ENCODE peak calls at places on chromosomes 16 and 17, in six cellular contexts. P, F, L, S, H and A are unnamed samples.

GRCh38 chr16:47018223-47018891 is 44.9 kb upstream of the DNAJA2 start:
- DNase-seq in P (no peak), F (peak; percentile 72), L (no peak), S (peak; percentile 45), H (no peak), A (peak; percentile 76)

GRCh38 chr16:89452241-89452640 is 38.1 kb downstream of the ANKRD11 start:
- DNase-seq in P (no peak), F (no peak), L (no peak), S (no peak), H (no peak), A (no peak)

GRCh38 chr17:1384881-1385280 is 15.1 kb downstream of the YWHAE start:
- DNase-seq in P (no peak), F (no peak), L (no peak), S (peak; percentile 49), H (no peak), A (no peak)

GRCh38 chr17:74437702-74438101 is 5.8 kb downstream of the GPRC5C start:
- DNase-seq in P (no peak), F (no peak), L (no peak), S (no peak), H (no peak), A (peak; percentile 68)

GRCh38 chr16:52742608-52743007 is 195.7 kb upstream of the TOX3 start:
- DNase-seq in P (no peak), F (no peak), L (no peak), S (no peak), H (no peak), A (no peak)

GRCh38 chr17:81871387-81872120 is 417 bp upstream of the ARHGDIA start:
- DNase-seq in P (peak; percentile 84), F (peak; percentile 96), L (peak; percentile 77), S (peak; percentile 95), H (peak; percentile 96), A (peak; percentile 100)

GRCh38 chr16:57791156-57791902 is 11.0 kb downstream of the KIFC3 start:
- DNase-seq in P (no peak), F (no peak), L (no peak), S (no peak), H (no peak), A (no peak)

GRCh38 chr16:85356157-85356556 is 243.9 kb upstream of the CIBAR2 start:
- DNase-seq in P (no peak), F (no peak), L (no peak), S (no peak), H (no peak), A (no peak)

GRCh38 chr16:72819345-72819744 is 228.6 kb downstream of the ZFHX3 start:
- DNase-seq in P (no peak), F (no peak), L (no peak), S (peak; percentile 86), H (no peak), A (no peak)

GRCh38 chr17:73257516-73257915 is 4.2 kb downstream of the CPSF4L start:
- DNase-seq in P (no peak), F (no peak), L (no peak), S (no peak), H (no peak), A (no peak)

GRCh38 chr17:48051706-48052486 is 3.7 kb downstream of the NFE2L1 start:
- DNase-seq in P (no peak), F (no peak), L (peak; percentile 13), S (peak; percentile 87), H (no peak), A (no peak)

GRCh38 chr17:73432624-73433190 is 120.9 kb upstream of the CDC42EP4 start:
- DNase-seq in P (no peak), F (no peak), L (no peak), S (no peak), H (no peak), A (no peak)

GRCh38 chr16:53872248-53873221 is 168.6 kb downstream of the FTO start:
- DNase-seq in P (no peak), F (no peak), L (no peak), S (peak; percentile 90), H (no peak), A (no peak)

GRCh38 chr16:58464916-58465731 is 34.8 kb upstream of the NDRG4 start:
- DNase-seq in P (no peak), F (peak; percentile 27), L (no peak), S (no peak), H (no peak), A (peak; percentile 84)

GRCh38 chr17:60325730-60326524 is 66.0 kb downstream of the USP32 start:
- DNase-seq in P (no peak), F (no peak), L (no peak), S (no peak), H (no peak), A (no peak)

GRCh38 chr16:80015566-80015965 is 415.0 kb upstream of the MAF start:
- DNase-seq in P (no peak), F (no peak), L (no peak), S (peak; percentile 1), H (no peak), A (no peak)

GRCh38 chr16:8950580-8951077 is 13.1 kb downstream of the USP7 start:
- DNase-seq in P (no peak), F (no peak), L (no peak), S (peak; percentile 55), H (no peak), A (no peak)

GRCh38 chr17:6787081-6787693 is 11.2 kb downstream of the FBXO39 start:
- DNase-seq in P (no peak), F (no peak), L (no peak), S (no peak), H (no peak), A (no peak)

GRCh38 chr17:17681187-17681743 is at the start of gene RAI1:
- DNase-seq in P (peak; percentile 39), F (peak; percentile 76), L (peak; percentile 57), S (peak; percentile 94), H (no peak), A (peak; percentile 95)

GRCh38 chr16:22235839-22236745 is 30.0 kb downstream of the EEF2K start:
- DNase-seq in P (no peak), F (no peak), L (no peak), S (peak; percentile 43), H (no peak), A (no peak)

GRCh38 chr16:71474864-71475263 is 12.8 kb upstream of the ZNF23 start:
- DNase-seq in P (no peak), F (no peak), L (no peak), S (peak; percentile 94), H (no peak), A (no peak)

GRCh38 chr16:68478526-68479249 is 30.4 kb upstream of the SMPD3 start:
- DNase-seq in P (no peak), F (no peak), L (no peak), S (no peak), H (no peak), A (no peak)

GRCh38 chr16:52581530-52581929 is 34.6 kb upstream of the TOX3 start:
- DNase-seq in P (no peak), F (peak; percentile 36), L (no peak), S (no peak), H (no peak), A (no peak)

GRCh38 chr17:81026266-81027036 is 8.5 kb upstream of the BAIAP2 start:
- DNase-seq in P (no peak), F (no peak), L (no peak), S (peak; percentile 38), H (peak; percentile 70), A (peak; percentile 58)

GRCh38 chr16:65274576-65274975 is 152.7 kb upstream of the CDH11 start:
- DNase-seq in P (no peak), F (no peak), L (no peak), S (peak; percentile 40), H (no peak), A (no peak)